ENCODE peak calls at places on chromosomes 4 and X, in four cellular contexts. M is kidney epithelial cell, R is cardiac muscle cell, J is BJ. F is an unnamed sample.

GRCh38 chrX:14290335-14290734 is 239.0 kb upstream of the GLRA2 start:
- DNase-seq in J (no peak), R (no peak), M (no peak), F (no peak)

GRCh38 chr4:112604590-112604989 is 32.1 kb downstream of the ZGRF1 start:
- DNase-seq in M (peak), J (peak), R (peak), F (peak)

GRCh38 chrX:31036895-31037294 is 34.9 kb downstream of the FTHL17 start:
- DNase-seq in M (no peak), J (no peak), R (peak), F (peak)

GRCh38 chr4:55618546-55619143 is 17.5 kb downstream of the NMU start:
- DNase-seq in R (no peak), J (no peak), M (no peak), F (no peak)

GRCh38 chr4:129254526-129254925 is 158.6 kb downstream of the C4orf33 start:
- DNase-seq in J (no peak), R (no peak), M (no peak), F (no peak)

GRCh38 chr4:66791686-66792085 is 753.6 kb downstream of the CENPC start:
- DNase-seq in M (no peak), R (no peak), J (no peak), F (no peak)

GRCh38 chr4:30454504-30454903 is 265.7 kb upstream of the PCDH7 start:
- DNase-seq in M (no peak), R (no peak), J (no peak), F (no peak)

GRCh38 chr4:5708171-5708828 is at the start of gene EVC2:
- DNase-seq in M (no peak), J (no peak), R (peak), F (no peak)

GRCh38 chr4:85128246-85129204 is 162.0 kb upstream of the WDFY3 start:
- DNase-seq in J (no peak), M (no peak), R (no peak), F (no peak)

GRCh38 chr4:31241504-31241903 is 521.3 kb downstream of the PCDH7 start:
- DNase-seq in R (no peak), J (no peak), M (no peak), F (no peak)

GRCh38 chrX:14056201-14056600 is 26.5 kb upstream of the GEMIN8 start:
- DNase-seq in M (no peak), R (peak), J (no peak), F (no peak)

GRCh38 chrX:76850851-76851250 is 423.3 kb downstream of the MAGEE1 start:
- DNase-seq in R (no peak), M (no peak), J (no peak), F (no peak)

GRCh38 chr4:165556383-165556782 is 177.6 kb downstream of the CPE start:
- DNase-seq in J (no peak), M (no peak), R (no peak), F (no peak)

GRCh38 chrX:132505116-132505515 is 16.3 kb upstream of the MBNL3 start:
- DNase-seq in R (peak), J (no peak), M (no peak), F (no peak)

GRCh38 chr4:1599491-1600210 is 84.5 kb downstream of the FAM53A start:
- DNase-seq in M (no peak), R (no peak), J (no peak), F (no peak)

GRCh38 chr4:156781852-156782251 is 189.7 kb downstream of the PDGFC start:
- DNase-seq in R (no peak), M (no peak), J (no peak), F (no peak)

GRCh38 chr4:53646792-53647191 is 55.5 kb upstream of the LNX1 start:
- DNase-seq in R (no peak), M (no peak), J (no peak), F (no peak)

GRCh38 chrX:106178826-106179225 is 10.7 kb downstream of the PWWP3B start:
- DNase-seq in J (no peak), M (no peak), R (peak), F (no peak)

GRCh38 chr4:14607578-14607977 is 394.7 kb upstream of the CPEB2 start:
- DNase-seq in R (peak), J (no peak), M (no peak), F (no peak)

GRCh38 chr4:71732706-71733105 is 51.2 kb downstream of the GC start:
- DNase-seq in M (peak), J (no peak), R (peak), F (peak)

GRCh38 chr4:78691971-78692814 is 84.0 kb upstream of the BMP2K start:
- DNase-seq in J (no peak), R (peak), M (no peak), F (no peak)

DNA sequence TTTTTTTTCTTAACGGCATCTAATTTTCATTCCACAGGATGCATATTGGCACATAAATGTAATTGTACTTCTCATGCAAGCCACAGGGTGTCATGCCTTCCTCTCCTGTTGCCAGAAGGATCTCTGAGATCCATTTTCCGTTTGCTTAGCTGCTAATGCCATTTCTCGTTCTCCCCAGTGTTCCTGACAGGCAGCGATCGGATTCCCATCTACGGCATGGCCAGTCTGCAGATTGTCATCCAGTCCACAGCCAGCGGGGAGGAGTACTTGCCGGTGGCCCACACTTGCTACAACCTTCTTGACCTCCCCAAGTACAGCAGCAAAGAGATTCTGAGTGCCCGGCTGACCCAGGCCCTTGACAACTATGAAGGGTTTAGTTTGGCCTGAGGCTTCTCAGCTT is 8.9 kb upstream of the NAP1L5 start:
- DNase-seq in M (no peak), J (no peak), R (peak), F (no peak)
- TF ChIP-seq CTCF in M (peak), J (peak), R (peak), F (peak)

GRCh38 chr4:139907001-139907809 is 241.6 kb downstream of the MGST2 start:
- DNase-seq in R (no peak), J (no peak), M (no peak), F (no peak)
- H3K4me3 ChIP-seq in R (no peak), J (no peak), M (no peak), F (no peak)

GRCh38 chr4:60450054-60450453 is 750.1 kb upstream of the ADGRL3 start:
- DNase-seq in M (no peak), R (no peak), J (no peak), F (no peak)
- TF ChIP-seq CTCF in M (no peak), R (no peak), J (no peak), F (no peak)

GRCh38 chr4:36241771-36242170 is 2.5 kb downstream of the ARAP2 start:
- DNase-seq in M (no peak), J (no peak), R (no peak), F (no peak)

GRCh38 chr4:36237366-36238353 is 6.7 kb downstream of the ARAP2 start:
- DNase-seq in R (no peak), M (no peak), J (no peak), F (no peak)

GRCh38 chr4:36243355-36244256 is 708 bp downstream of the ARAP2 start:
- DNase-seq in J (no peak), R (peak), M (no peak), F (no peak)

GRCh38 chr4:36244257-36245084 is at the start of gene ARAP2:
- DNase-seq in M (no peak), J (no peak), R (peak), F (no peak)

GRCh38 chr4:36242629-36243354 is 1.5 kb downstream of the ARAP2 start:
- DNase-seq in J (no peak), M (no peak), R (no peak), F (no peak)
- H3K4me3 ChIP-seq in J (no peak), M (peak), R (no peak), F (no peak)

DNA sequence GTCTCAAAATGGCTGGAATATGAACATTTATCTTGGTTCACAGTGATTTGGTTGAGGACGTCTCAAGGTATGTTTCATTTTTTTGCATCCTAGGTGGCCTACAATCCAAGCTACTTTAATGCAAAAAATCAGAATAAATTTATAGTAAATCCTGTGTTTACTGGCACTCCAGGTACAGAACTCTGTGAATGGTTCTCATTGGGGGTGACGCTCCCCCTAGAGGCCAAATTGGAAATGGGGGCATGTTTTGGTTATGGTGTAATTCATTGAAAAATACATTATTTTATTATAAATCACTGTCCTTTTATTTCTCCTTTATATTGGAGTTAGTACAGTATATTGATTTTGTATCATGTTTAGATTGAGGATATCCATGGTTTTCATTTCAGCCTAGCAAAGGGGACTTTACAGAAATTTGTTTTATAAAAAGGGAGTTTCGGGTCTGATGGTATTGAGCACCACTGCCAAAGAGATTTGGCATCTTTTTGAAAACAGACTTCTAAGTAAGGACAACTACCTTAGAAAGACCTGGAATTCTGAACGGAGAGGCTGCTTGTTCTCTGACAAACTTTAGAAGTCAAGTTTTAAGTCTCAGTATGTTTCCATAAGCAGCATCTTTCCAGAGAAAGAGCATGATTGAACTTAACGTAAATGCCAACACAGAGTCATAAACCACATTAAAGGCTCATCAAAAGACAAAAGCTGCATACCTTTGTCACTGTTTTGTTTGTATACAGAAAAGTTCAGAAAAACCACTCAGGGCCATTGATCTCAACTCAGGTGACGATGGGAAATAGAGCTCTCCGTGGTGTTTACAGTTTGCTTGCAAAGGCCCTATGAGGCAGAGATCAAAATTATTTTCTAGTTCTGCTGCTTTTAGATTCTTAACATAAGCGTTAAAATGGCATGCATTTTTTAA is 19.4 kb downstream of the MTM1 start:
- DNase-seq in R (peak), J (no peak), M (no peak), F (no peak)
- TF ChIP-seq CTCF in R (peak), J (peak), M (peak), F (peak)

DNA sequence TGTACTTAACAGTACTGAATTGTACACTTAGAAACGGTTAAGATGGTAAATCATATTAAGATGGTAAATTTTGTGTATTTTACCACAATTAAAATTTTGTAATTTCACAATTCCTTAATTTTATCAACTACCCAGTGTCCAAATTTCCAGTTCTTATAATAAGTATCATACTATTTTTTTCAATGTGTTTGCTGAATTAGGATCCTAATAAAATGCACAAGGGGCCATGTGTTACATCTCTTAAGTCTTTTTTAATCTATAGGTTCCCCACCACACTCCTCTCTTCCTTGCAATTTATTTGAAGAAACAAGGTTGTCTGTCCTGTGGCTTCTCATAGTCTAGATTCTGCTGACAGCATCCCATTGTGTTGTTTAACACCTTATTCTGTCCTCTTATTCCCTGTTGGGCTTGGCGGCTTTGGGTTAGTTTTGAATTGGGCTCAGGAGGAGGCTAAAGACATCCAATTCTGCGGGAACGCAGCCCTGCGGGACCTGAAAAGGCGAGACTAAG is 533 bp upstream of the SYAP1 start:
- DNase-seq in R (no peak), J (no peak), M (no peak), F (no peak)
- H3K4me3 ChIP-seq in R (peak), J (peak), M (peak), F (peak)

DNA sequence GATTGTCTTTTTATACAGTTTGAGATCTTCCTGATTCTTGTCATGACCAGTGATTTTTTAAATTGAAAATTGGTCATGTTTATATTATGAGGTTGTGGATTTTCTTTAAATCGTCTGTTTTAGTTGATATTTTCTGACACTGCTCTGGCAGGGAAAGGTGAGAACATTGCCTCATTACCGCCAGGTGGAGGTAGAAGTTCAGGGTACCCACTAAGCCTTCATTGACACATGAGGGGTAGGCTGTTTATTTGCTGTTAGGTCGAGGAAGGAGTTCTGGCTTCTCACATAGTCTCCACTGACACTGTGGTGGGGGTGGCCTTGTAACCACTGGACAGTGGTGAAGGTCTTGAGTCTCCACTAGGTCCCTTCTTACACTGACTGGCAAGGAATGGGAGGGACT is 117.6 kb upstream of the GPR101 start:
- DNase-seq in M (no peak), J (no peak), R (no peak), F (no peak)
- TF ChIP-seq CTCF in M (no peak), J (no peak), R (no peak), F (no peak)

GRCh38 chr4:118889313-118889694 is 650 bp downstream of the SYNPO2 start:
- DNase-seq in R (no peak), M (no peak), J (no peak), F (no peak)
- H3K4me3 ChIP-seq in R (peak), M (no peak), J (peak), F (peak)

GRCh38 chr4:113978105-113978504 is 1.3 kb downstream of the ARSJ start:
- DNase-seq in R (no peak), J (no peak), M (no peak), F (no peak)

GRCh38 chr4:113978561-113979156 is 788 bp downstream of the ARSJ start:
- DNase-seq in R (peak), J (no peak), M (no peak), F (no peak)

GRCh38 chr4:113976937-113977855 is 2.3 kb downstream of the ARSJ start:
- DNase-seq in M (no peak), R (peak), J (no peak), F (no peak)

GRCh38 chr4:113979973-113980615 is 647 bp upstream of the ARSJ start:
- DNase-seq in M (no peak), J (no peak), R (peak), F (no peak)

GRCh38 chr4:113979157-113979972 is at the start of gene ARSJ:
- DNase-seq in M (peak), R (peak), J (no peak), F (no peak)
- TF ChIP-seq CTCF in M (no peak), R (peak), J (peak), F (peak)

F was measured in AG04449.